ENCODE peak calls at places on chromosomes 12 and 14, in four cellular contexts. L is HCT116, Y is HepG2, I is K562. E is an unnamed sample.

GRCh38 chr14:102898298-102898697 is 24.2 kb upstream of the AMN start:
- DNase-seq in L (no peak), Y (no peak), I (no peak), E (no peak)

GRCh38 chr12:8541591-8541990 is 886 bp upstream of the CLEC4E start:
- DNase-seq in L (no peak), Y (no peak), I (no peak), E (no peak)

GRCh38 chr14:91202234-91202974 is 42.1 kb downstream of the GPR68 start:
- DNase-seq in L (no peak), Y (no peak), I (peak), E (no peak)

GRCh38 chr14:95667251-95667693 is 19.0 kb upstream of the TCL1B start:
- DNase-seq in L (no peak), Y (no peak), I (no peak), E (no peak)

GRCh38 chr12:112836736-112837628 is 45.4 kb downstream of the RPH3A start:
- DNase-seq in L (no peak), Y (no peak), I (no peak), E (peak)

GRCh38 chr12:2834581-2835491 is at the start of gene NRIP2:
- DNase-seq in L (no peak), Y (no peak), I (no peak), E (peak)

GRCh38 chr14:50734950-50735697 is 67.0 kb upstream of the SAV1 start:
- DNase-seq in L (no peak), Y (no peak), I (no peak), E (no peak)

GRCh38 chr14:68181395-68182326 is 362.1 kb downstream of the RAD51B start:
- DNase-seq in L (peak), Y (peak), I (no peak), E (no peak)

GRCh38 chr12:54010972-54011664 is 2.3 kb downstream of the HOXC8 start:
- DNase-seq in L (no peak), Y (no peak), I (peak), E (no peak)

GRCh38 chr14:87067061-87067460 is 925.9 kb downstream of the GALC start:
- DNase-seq in L (no peak), Y (no peak), I (no peak), E (no peak)

GRCh38 chr12:4962539-4963486 is 53.1 kb downstream of the KCNA1 start:
- DNase-seq in L (no peak), Y (no peak), I (no peak), E (no peak)

GRCh38 chr14:88550078-88550477 is 4.7 kb downstream of the PTPN21 start:
- DNase-seq in L (no peak), Y (no peak), I (no peak), E (no peak)
- TF ChIP-seq ELF1 in L (no peak), Y (no peak), I (no peak), E (no peak)

DNA sequence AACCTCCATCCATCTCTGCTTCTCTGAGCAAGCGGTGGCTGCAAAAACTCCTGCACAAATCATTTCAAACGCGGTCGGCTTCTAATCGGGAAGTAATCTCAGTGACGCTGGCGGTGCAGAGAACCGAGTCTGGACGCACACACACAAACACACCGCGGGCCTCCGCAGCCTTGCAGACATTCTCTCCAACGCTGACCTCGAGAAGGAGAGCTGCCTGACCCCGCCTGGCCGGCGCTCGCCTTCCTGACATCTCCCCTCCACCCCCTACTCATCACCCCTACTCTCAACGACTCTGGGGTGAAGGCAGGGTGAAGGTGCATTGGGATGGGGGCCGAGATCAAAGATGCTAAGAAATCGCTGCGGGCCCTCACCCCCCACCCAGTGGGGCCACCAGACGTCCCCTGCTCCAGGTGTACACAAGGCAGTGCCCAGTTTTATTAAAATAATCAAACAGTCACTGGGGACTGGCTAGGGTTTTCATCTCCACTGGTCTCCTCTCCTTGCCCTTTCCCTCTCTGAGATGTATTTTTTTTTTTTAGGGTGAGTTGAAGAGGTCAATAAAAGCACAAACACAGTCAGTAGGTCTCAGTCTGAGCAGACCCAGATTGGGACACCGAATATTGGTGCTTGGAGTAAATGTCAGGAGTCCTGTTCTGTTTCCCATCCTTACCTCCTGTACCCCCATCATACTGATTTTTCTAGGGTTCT is 536 bp upstream of the TBX5 start:
- DNase-seq in L (no peak), Y (no peak), I (no peak), E (no peak)
- TF ChIP-seq ZBTB33 in L (no peak), Y (no peak), I (no peak), E (no peak)

GRCh38 chr14:101069666-101070362 is 166.3 kb upstream of the RTL1 start:
- DNase-seq in L (no peak), Y (no peak), I (no peak), E (no peak)
- TF ChIP-seq ELF1 in L (no peak), Y (no peak), I (no peak), E (no peak)

DNA sequence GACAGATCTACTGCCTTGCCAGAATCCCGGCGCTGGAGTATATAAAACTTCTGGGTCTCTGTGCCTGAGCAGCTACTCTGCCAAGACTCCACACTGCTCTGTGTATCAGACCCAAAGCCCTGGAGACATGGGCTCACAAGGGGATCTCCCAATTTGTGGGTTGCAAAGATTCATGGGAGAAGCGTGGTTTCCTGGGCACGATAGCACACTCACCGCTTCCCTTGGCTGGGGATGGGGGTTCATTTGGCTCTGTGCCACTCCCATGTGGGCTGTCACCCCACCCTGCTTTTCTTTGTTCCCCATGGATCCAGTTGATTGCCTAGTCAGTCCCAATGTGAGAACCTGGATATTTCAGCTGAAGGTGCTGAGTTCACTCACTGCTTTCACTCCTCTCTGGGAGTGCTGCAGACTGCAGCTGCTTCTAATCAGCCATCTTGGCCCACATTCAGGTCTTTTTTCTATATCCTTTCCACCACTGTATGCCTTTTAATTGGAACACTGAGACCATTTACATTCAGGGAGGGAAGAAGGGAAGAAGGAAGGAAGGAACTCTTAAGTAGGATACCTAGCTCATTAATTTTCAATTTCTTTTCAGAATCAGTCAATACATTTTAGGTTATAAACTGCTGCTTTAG is 39.9 kb upstream of the PCNX4 start:
- DNase-seq in L (no peak), Y (no peak), I (no peak), E (no peak)
- TF ChIP-seq ZBTB33 in L (no peak), Y (no peak), I (no peak), E (no peak)

GRCh38 chr14:72501439-72501838 is 392.5 kb downstream of the DPF3 start:
- DNase-seq in L (no peak), Y (no peak), I (no peak), E (no peak)

GRCh38 chr14:72500234-72500838 is 393.6 kb downstream of the DPF3 start:
- DNase-seq in L (no peak), Y (no peak), I (no peak), E (no peak)

GRCh38 chr14:72498646-72499045 is 395.3 kb downstream of the DPF3 start:
- DNase-seq in L (no peak), Y (no peak), I (no peak), E (no peak)

GRCh38 chr14:72503696-72504368 is 390.1 kb downstream of the DPF3 start:
- DNase-seq in L (peak), Y (no peak), I (no peak), E (no peak)

DNA sequence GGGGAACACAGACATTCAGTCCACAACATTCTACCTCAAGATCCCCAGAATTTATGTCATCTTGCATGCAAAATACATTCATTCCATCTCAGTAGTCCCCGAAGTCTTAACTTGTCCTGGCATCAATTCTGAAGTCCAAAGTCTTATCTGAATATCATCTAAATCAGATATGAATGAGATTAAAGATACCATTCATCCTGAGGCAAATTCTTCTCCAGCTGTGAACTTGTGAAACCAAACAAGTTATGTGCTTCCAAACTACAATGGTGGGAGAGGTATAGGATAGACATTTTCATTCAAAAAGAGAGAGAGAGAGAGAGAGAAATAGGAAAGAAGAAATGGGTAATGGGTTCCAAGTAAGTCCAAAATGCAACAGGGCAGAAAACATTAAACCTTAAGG is 390.6 kb downstream of the DPF3 start:
- DNase-seq in L (no peak), Y (no peak), I (no peak), E (no peak)
- TF ChIP-seq ELF1 in L (no peak), Y (no peak), I (no peak), E (no peak)

GRCh38 chr12:26014085-26014484 is 55.6 kb downstream of the RASSF8 start:
- DNase-seq in L (no peak), Y (no peak), I (no peak), E (no peak)

GRCh38 chr12:26018926-26019325 is 60.4 kb downstream of the RASSF8 start:
- DNase-seq in L (no peak), Y (no peak), I (no peak), E (no peak)

GRCh38 chr12:26021534-26021933 is 63.1 kb downstream of the RASSF8 start:
- DNase-seq in L (no peak), Y (no peak), I (no peak), E (no peak)

GRCh38 chr12:26022043-26022442 is 63.6 kb downstream of the RASSF8 start:
- DNase-seq in L (no peak), Y (no peak), I (no peak), E (no peak)

DNA sequence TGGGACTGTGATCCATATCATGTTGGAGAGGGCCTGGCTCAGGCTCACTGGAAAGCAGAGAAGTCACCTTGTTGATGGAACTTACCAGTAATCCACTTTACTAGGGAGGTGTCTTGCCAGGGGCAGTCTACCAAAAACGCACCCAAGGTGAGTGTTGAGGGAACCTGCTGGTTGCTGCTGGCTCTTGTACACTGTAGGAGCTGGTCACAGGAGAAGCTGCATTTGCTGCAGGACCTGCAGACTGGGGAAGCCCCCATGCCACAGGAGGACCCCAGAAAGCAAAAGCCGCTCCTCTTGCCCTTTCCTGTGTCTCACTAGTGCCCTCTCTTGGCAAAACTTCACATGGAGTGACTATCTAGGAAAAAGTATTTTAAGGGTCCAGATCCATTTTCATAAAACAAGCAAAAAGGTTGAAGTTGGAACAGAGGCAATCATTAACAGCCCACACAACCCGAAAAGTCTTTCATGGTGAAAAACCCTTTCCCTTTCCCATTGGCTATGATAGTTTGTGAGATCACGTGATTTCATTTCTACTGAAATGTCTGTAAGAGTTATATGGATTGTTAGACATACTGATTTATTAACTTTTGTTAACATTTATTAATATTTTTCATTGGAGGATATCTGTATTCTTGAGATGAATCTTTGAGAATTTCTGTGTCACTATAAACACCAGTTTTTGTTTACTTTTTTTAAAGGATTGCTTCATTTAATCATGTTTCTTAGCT is 59.2 kb downstream of the RASSF8 start:
- DNase-seq in L (peak), Y (peak), I (peak), E (peak)
- TF ChIP-seq ZBTB33 in L (no peak), Y (no peak), I (no peak), E (no peak)